ENCODE peak calls at places on chromosome 22, in five cellular contexts. V, N, I, H and C are unnamed samples.

GRCh38 chr22:25572708-25573161 is 8.3 kb downstream of the GRK3 start:
- DNase-seq in V (no peak), I (no peak), N (no peak), H (no peak), C (no peak)

GRCh38 chr22:28792491-28793383 is 7.6 kb downstream of the XBP1 start:
- DNase-seq in N (no peak), I (no peak), H (no peak), V (peak), C (no peak)

GRCh38 chr22:49725516-49725915 is 102.2 kb downstream of the BRD1 start:
- DNase-seq in I (no peak), V (no peak), N (no peak), H (no peak), C (no peak)

GRCh38 chr22:22926359-22927195 is 39.0 kb downstream of the IGLL5 start:
- DNase-seq in V (no peak), I (no peak), N (no peak), H (no peak), C (no peak)

GRCh38 chr22:26587991-26588613 is 1.8 kb downstream of the TPST2 start:
- DNase-seq in I (no peak), N (no peak), V (no peak), H (no peak), C (no peak)

GRCh38 chr22:42961815-42962214 is 53.1 kb downstream of the PACSIN2 start:
- DNase-seq in N (no peak), H (no peak), I (no peak), V (no peak), C (no peak)

GRCh38 chr22:37178350-37179125 is 9.5 kb downstream of the C1QTNF6 start:
- DNase-seq in I (no peak), V (peak), H (no peak), N (peak), C (no peak)

GRCh38 chr22:45154383-45154782 is 9.3 kb upstream of the NUP50 start:
- DNase-seq in H (no peak), V (no peak), I (no peak), N (no peak), C (no peak)

GRCh38 chr22:49291169-49291568 is 536.5 kb downstream of the BRD1 start:
- DNase-seq in N (no peak), V (no peak), H (no peak), I (no peak), C (no peak)

GRCh38 chr22:41260871-41261270 is 20.1 kb upstream of the CHADL start:
- DNase-seq in I (no peak), H (no peak), V (no peak), N (peak), C (no peak)

GRCh38 chr22:43446881-43447280 is 35.1 kb downstream of the MPPED1 start:
- DNase-seq in I (no peak), N (no peak), H (peak), V (no peak), C (peak)

GRCh38 chr22:44646141-44646540 is 55.9 kb upstream of the PRR5 start:
- DNase-seq in H (no peak), V (no peak), I (no peak), N (no peak), C (no peak)